ENCODE peak calls at places on chromosomes 5 and 9, in ten cellular contexts. C is kidney; B is heart right ventricle; E is astrocyte; A is CD8-positive, alpha-beta T cell; O is ovary; M is lower lobe of right lung; K is aorta; G is vagina; N is left ventricle myocardium inferior. D is an unnamed sample. For H3K4me1, the result is how much of the 10 kb centered on the place peaks cover.

GRCh38 chr9:76045217-76045616 is 154.7 kb downstream of the PCSK5 start:
- DNase-seq in C (no peak), B (no peak), E (no peak), A (no peak), O (no peak), M (no peak), K (no peak), G (no peak), N (no peak), D (peak)

GRCh38 chr9:37471942-37472679 is 6.9 kb upstream of the ZBTB5 start:
- DNase-seq in C (no peak), B (no peak), E (peak), A (no peak), O (no peak), M (no peak), K (no peak), G (no peak), N (no peak), D (peak)

GRCh38 chr5:26470439-26470838 is 567.9 kb downstream of the CDH9 start:
- DNase-seq in C (no peak), B (no peak), E (no peak), A (no peak), O (no peak), M (no peak), K (no peak), G (no peak), N (no peak), D (no peak)

GRCh38 chr9:123834218-123834906 is 95.6 kb downstream of the DENND1A start:
- DNase-seq in C (no peak), B (no peak), E (peak), A (no peak), O (no peak), M (no peak), K (no peak), G (no peak), N (no peak), D (no peak)

GRCh38 chr9:129580211-129580915 is 40.5 kb downstream of the C9orf50 start:
- DNase-seq in C (no peak), B (no peak), E (no peak), A (no peak), O (no peak), M (no peak), K (no peak), G (no peak), N (no peak), D (no peak)

GRCh38 chr5:148397968-148398595 is 14.3 kb downstream of the FBXO38 start:
- DNase-seq in C (no peak), B (no peak), E (no peak), A (no peak), O (no peak), M (no peak), K (no peak), G (no peak), N (no peak), D (peak)

GRCh38 chr9:78566521-78566920 is 269.6 kb downstream of the PSAT1 start:
- DNase-seq in C (no peak), B (no peak), E (no peak), A (no peak), O (no peak), M (no peak), K (no peak), G (peak), N (no peak), D (no peak)

GRCh38 chr9:121271368-121272351 is 3.7 kb downstream of the GSN start:
- DNase-seq in C (no peak), B (peak), E (peak), A (no peak), O (no peak), M (peak), K (peak), G (no peak), N (peak), D (no peak)

GRCh38 chr5:176955895-176956294 is 50.7 kb downstream of the UIMC1 start:
- DNase-seq in C (no peak), B (no peak), E (peak), A (no peak), O (no peak), M (no peak), K (no peak), G (no peak), N (no peak), D (no peak)

GRCh38 chr5:65087154-65087553 is 318.4 kb downstream of the CWC27 start:
- DNase-seq in C (no peak), B (no peak), E (no peak), A (no peak), O (no peak), M (no peak), K (no peak), G (no peak), N (no peak), D (no peak)

GRCh38 chr5:171336486-171337206 is 27.6 kb downstream of the TLX3 start:
- DNase-seq in C (peak), B (peak), E (peak), A (no peak), O (no peak), M (no peak), K (no peak), G (no peak), N (no peak), D (no peak)

GRCh38 chr9:9318959-9319505 is 1293.8 kb downstream of the PTPRD start:
- DNase-seq in C (no peak), B (no peak), E (no peak), A (no peak), O (no peak), M (no peak), K (no peak), G (no peak), N (no peak), D (no peak)

GRCh38 chr5:164498393-164498792 is 993.0 kb downstream of the MAT2B start:
- DNase-seq in C (no peak), B (no peak), E (no peak), A (no peak), O (no peak), M (no peak), K (no peak), G (no peak), N (no peak), D (no peak)

GRCh38 chr5:145293716-145294115 is 541.4 kb downstream of the PRELID2 start:
- DNase-seq in C (no peak), B (no peak), E (no peak), A (no peak), O (no peak), M (no peak), K (no peak), G (no peak), N (no peak), D (no peak)

GRCh38 chr9:83707768-83708514 is at the start of gene UBQLN1:
- DNase-seq in C (peak), B (peak), E (peak), A (peak), O (peak), M (peak), K (peak), G (peak), N (peak), D (peak)

GRCh38 chr5:98314262-98314661 is 459.2 kb upstream of the RGMB start:
- DNase-seq in C (no peak), B (no peak), E (peak), A (no peak), O (no peak), M (no peak), K (no peak), G (no peak), N (no peak), D (no peak)

GRCh38 chr9:18721267-18722079 is 247.5 kb downstream of the ADAMTSL1 start:
- DNase-seq in C (no peak), B (no peak), E (no peak), A (no peak), O (no peak), M (no peak), K (no peak), G (no peak), N (no peak), D (no peak)

GRCh38 chr9:74770508-74771261 is 117.0 kb downstream of the TRPM6 start:
- DNase-seq in C (no peak), B (no peak), E (no peak), A (peak), O (no peak), M (no peak), K (no peak), G (no peak), N (no peak), D (peak)

GRCh38 chr5:170151105-170151831 is 45.6 kb downstream of the FOXI1 start:
- DNase-seq in C (peak), B (peak), E (peak), A (peak), O (no peak), M (peak), K (peak), G (peak), N (peak), D (no peak)

GRCh38 chr5:105392122-105392709 is 1829.6 kb upstream of the NUDT12 start:
- DNase-seq in C (peak), B (no peak), E (no peak), A (no peak), O (no peak), M (peak), K (no peak), G (no peak), N (no peak), D (no peak)

GRCh38 chr5:132877938-132878337 is 4.5 kb downstream of the LEAP2 start:
- DNase-seq in C (no peak), B (peak), E (peak), A (no peak), O (no peak), M (no peak), K (peak), G (no peak), N (peak), D (no peak)

GRCh38 chr9:129838707-129839259 is 3.5 kb downstream of the USP20 start:
- DNase-seq in C (no peak), B (no peak), E (peak), A (no peak), O (no peak), M (no peak), K (no peak), G (no peak), N (no peak), D (no peak)

GRCh38 chr5:1896602-1897376 is 14.1 kb upstream of the IRX4 start:
- DNase-seq in C (no peak), B (no peak), E (no peak), A (no peak), O (no peak), M (peak), K (peak), G (no peak), N (no peak), D (no peak)

GRCh38 chr9:123111427-123111826 is 78.0 kb downstream of the GPR21 start:
- DNase-seq in C (no peak), B (no peak), E (no peak), A (no peak), O (no peak), M (no peak), K (no peak), G (no peak), N (no peak), D (no peak)

GRCh38 chr9:114958021-114958846 is 27.8 kb upstream of the TNFSF8 start:
- DNase-seq in C (no peak), B (peak), E (no peak), A (peak), O (no peak), M (peak), K (peak), G (no peak), N (peak), D (no peak)

GRCh38 chr9:108033976-108034964 is 544.7 kb upstream of the KLF4 start:
- DNase-seq in C (no peak), B (no peak), E (peak), A (no peak), O (no peak), M (no peak), K (no peak), G (peak), N (no peak), D (no peak)
- H3K27ac ChIP-seq in C (no peak), B (no peak), E (no peak), A (no peak), O (peak), M (no peak), K (no peak), G (peak), N (peak), D (no peak)

GRCh38 chr9:136107155-136107952 is 11.3 kb downstream of the TMEM250 start:
- DNase-seq in C (no peak), B (no peak), E (no peak), A (peak), O (no peak), M (peak), K (no peak), G (no peak), N (no peak), D (no peak)

GRCh38 chr9:136105398-136106135 is 10.5 kb upstream of the NACC2 start:
- DNase-seq in C (peak), B (peak), E (no peak), A (no peak), O (no peak), M (no peak), K (no peak), G (no peak), N (peak), D (no peak)

GRCh38 chr9:136104488-136104800 is 9.4 kb upstream of the NACC2 start:
- DNase-seq in C (no peak), B (no peak), E (no peak), A (no peak), O (no peak), M (no peak), K (no peak), G (no peak), N (no peak), D (no peak)

GRCh38 chr9:136100700-136101614 is 5.9 kb upstream of the NACC2 start:
- DNase-seq in C (no peak), B (no peak), E (no peak), A (no peak), O (no peak), M (no peak), K (no peak), G (no peak), N (no peak), D (no peak)

GRCh38 chr9:136103651-136104487 is 8.8 kb upstream of the NACC2 start:
- DNase-seq in C (no peak), B (no peak), E (no peak), A (no peak), O (no peak), M (no peak), K (no peak), G (no peak), N (no peak), D (no peak)
- H3K4me3 ChIP-seq in C (no peak), B (no peak), E (no peak), A (no peak), O (no peak), M (no peak), K (no peak), G (no peak), N (no peak), D (no peak)

DNA sequence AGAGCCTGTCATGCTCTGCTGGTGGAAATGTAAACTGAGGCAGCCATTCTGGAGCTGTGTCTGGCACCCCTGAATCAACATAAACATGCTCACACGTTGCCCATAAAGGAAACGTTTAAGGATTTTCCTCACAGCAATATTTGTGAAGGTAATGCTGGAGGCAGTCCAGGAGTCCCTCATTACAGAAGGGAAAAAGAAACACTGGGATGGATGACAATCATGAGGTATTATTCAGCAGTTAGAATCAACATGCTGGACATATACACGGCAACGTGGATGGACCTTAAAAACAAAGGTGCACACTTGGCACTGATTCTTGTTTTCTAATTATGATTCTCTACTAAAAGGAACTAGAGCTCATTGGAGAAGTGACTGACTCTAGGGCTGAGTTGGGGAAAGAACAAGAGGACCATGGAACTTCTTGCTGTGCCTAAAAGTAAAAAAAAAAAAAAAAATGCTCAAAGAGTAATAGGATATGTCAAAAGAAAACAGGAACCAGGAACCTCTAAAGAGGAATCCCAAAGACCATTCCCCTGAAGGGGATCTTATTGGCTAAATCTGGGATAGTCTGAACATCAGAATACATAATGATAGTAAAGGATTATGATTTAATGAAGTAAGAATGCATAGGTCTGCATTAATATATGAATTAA is 18.6 kb downstream of the B4GALT1 start:
- DNase-seq in C (no peak), B (no peak), E (no peak), A (no peak), O (no peak), M (no peak), K (peak), G (no peak), N (no peak), D (no peak)
- H3K4me1 ChIP-seq in C (half or more), B (half or more), E (under half), A (half or more), O (under half), M (half or more), K (under half), G (half or more), N (half or more), D (under half)

GRCh38 chr5:77852514-77853352 is 76.6 kb upstream of the TBCA start:
- DNase-seq in C (peak), B (peak), E (peak), A (peak), O (peak), M (no peak), K (peak), G (no peak), N (peak), D (peak)
- H3K27ac ChIP-seq in C (no peak), B (no peak), E (peak), A (no peak), O (no peak), M (no peak), K (no peak), G (no peak), N (no peak), D (no peak)

DNA sequence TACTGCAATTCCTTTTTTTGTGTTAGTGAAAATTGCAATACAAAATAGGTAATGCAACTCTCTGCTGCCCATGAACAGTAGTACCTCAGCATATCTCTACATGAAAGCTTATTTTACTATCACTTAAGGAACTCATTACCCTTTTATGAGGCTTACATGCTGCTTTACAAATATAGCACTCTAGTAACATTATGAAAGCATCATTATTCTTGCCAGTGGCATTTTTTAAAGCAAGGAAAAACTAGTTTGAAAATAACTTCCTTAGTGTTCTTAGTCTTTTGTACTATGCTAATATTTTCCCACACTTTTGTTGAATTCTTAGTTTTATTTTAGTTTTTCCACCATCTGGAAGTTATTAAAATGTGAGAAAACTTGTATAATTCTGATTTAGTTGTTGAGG is 797.3 kb upstream of the ARRDC3 start:
- DNase-seq in C (no peak), B (no peak), E (no peak), A (no peak), O (no peak), M (no peak), K (no peak), G (no peak), N (no peak), D (no peak)
- H3K4me3 ChIP-seq in C (no peak), B (no peak), E (no peak), A (no peak), O (no peak), M (no peak), K (no peak), G (no peak), N (no peak), D (no peak)

GRCh38 chr5:10222326-10222725 is 27.4 kb downstream of the ATPSCKMT start:
- DNase-seq in C (no peak), B (no peak), E (no peak), A (no peak), O (no peak), M (no peak), K (no peak), G (no peak), N (no peak), D (no peak)

GRCh38 chr5:10228288-10228687 is 21.4 kb downstream of the ATPSCKMT start:
- DNase-seq in C (no peak), B (no peak), E (no peak), A (no peak), O (no peak), M (no peak), K (no peak), G (no peak), N (no peak), D (no peak)

GRCh38 chr5:10229306-10230048 is 20.2 kb downstream of the ATPSCKMT start:
- DNase-seq in C (no peak), B (no peak), E (peak), A (no peak), O (no peak), M (no peak), K (no peak), G (no peak), N (no peak), D (no peak)

GRCh38 chr5:10232386-10232785 is 17.3 kb downstream of the ATPSCKMT start:
- DNase-seq in C (no peak), B (no peak), E (no peak), A (no peak), O (no peak), M (no peak), K (no peak), G (no peak), N (no peak), D (no peak)

DNA sequence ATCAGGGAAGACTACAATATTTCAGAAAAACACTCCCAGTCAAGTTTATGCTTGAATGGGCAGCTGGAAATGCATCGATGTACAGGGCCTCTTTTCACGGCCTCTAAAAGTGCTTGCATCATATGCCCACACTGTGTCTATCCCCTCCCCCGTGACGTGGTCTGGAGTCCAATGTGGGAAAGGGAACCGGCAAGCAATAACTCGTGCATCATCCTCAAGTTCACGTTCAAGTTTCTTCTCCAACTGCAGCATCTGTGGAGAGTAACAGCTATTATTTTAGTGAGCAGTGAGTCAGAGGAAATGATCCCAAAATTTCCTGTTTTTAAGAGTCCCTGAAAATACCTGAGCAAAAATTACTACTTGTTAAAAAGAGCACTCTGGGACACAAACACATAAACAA is 22.3 kb downstream of the ATPSCKMT start:
- DNase-seq in C (no peak), B (no peak), E (peak), A (no peak), O (no peak), M (no peak), K (no peak), G (no peak), N (no peak), D (no peak)
- H3K4me1 ChIP-seq in C (under half), B (under half), E (under half), A (under half), O (under half), M (under half), K (under half), G (under half), N (under half), D (under half)

GRCh38 chr5:172447646-172448365 is 6.5 kb downstream of the SH3PXD2B start:
- DNase-seq in C (no peak), B (no peak), E (no peak), A (no peak), O (no peak), M (no peak), K (no peak), G (no peak), N (no peak), D (no peak)
- H3K27ac ChIP-seq in C (no peak), B (no peak), E (no peak), A (no peak), O (peak), M (no peak), K (no peak), G (peak), N (no peak), D (no peak)

GRCh38 chr5:120803282-120803681 is 339.2 kb downstream of the PRR16 start:
- DNase-seq in C (no peak), B (no peak), E (no peak), A (no peak), O (no peak), M (no peak), K (no peak), G (no peak), N (no peak), D (no peak)
- H3K4me3 ChIP-seq in C (no peak), B (no peak), E (no peak), A (no peak), O (no peak), M (no peak), K (no peak), G (no peak), N (no peak), D (no peak)

DNA sequence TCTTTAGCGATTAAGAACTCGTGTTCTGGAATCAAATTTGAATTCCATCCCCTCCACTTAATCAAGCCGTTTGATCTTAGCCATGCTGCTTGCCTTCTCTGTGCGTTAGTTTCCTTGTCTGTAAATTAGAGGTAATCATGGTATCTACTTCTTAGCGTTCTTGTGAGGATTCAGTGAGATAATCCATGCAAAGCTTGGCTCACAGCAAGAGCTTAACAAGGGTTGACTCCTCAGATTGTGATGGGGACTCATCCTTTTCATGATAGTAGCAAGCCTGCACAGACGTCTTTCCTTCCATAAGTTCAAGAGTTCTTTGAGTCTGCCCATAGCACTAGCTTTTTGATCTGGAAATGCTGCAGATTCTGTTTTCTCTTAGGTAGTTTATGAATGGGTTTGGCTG is 72.8 kb downstream of the TRIO start:
- DNase-seq in C (no peak), B (no peak), E (no peak), A (no peak), O (no peak), M (no peak), K (no peak), G (no peak), N (no peak), D (no peak)
- H3K4me1 ChIP-seq in C (half or more), B (half or more), E (half or more), A (under half), O (under half), M (half or more), K (under half), G (under half), N (half or more), D (under half)